ENCODE peak calls at places on chromosomes 13 and 19, in ten cellular contexts. H, U, W, E, M, A, O, G, C and V are unnamed samples.

GRCh38 chr19:16262618-16263017 is 62.0 kb upstream of the KLF2 start:
- DNase-seq in G (no peak), U (no peak), H (no peak), M (no peak), A (no peak), O (no peak), W (no peak), C (no peak), E (no peak), V (no peak)

GRCh38 chr13:30577381-30577780 is 40.3 kb upstream of the USPL1 start:
- DNase-seq in M (peak), W (no peak), E (peak), U (peak), H (peak), C (no peak), A (no peak), G (no peak), O (peak), V (peak)

GRCh38 chr13:43305416-43305815 is 282.0 kb downstream of the DNAJC15 start:
- DNase-seq in W (no peak), O (peak), C (no peak), G (no peak), U (peak), M (no peak), E (no peak), A (no peak), H (no peak), V (peak)

GRCh38 chr13:96551540-96551939 is 442.7 kb downstream of the OXGR1 start:
- DNase-seq in E (no peak), H (no peak), O (no peak), G (no peak), M (no peak), W (no peak), A (no peak), U (no peak), C (no peak), V (no peak)

GRCh38 chr19:29771708-29772415 is 39.9 kb upstream of the CCNE1 start:
- DNase-seq in H (peak), O (peak), U (peak), A (peak), E (peak), M (no peak), W (peak), C (no peak), G (peak), V (peak)

GRCh38 chr19:4064073-4064550 is 2.6 kb downstream of the ZBTB7A start:
- DNase-seq in O (peak), H (peak), W (no peak), E (no peak), U (no peak), M (no peak), A (peak), C (peak), G (peak), V (no peak)

GRCh38 chr19:38003427-38004099 is 96.6 kb downstream of the SIPA1L3 start:
- DNase-seq in A (peak), E (peak), H (peak), G (peak), O (peak), M (peak), W (peak), U (peak), C (peak), V (peak)

GRCh38 chr19:8576273-8576993 is 809 bp downstream of the MYO1F start:
- DNase-seq in H (no peak), G (no peak), U (no peak), E (peak), A (no peak), M (no peak), W (no peak), C (no peak), O (no peak), V (no peak)

GRCh38 chr19:13036366-13036976 is 41.2 kb downstream of the NFIX start:
- DNase-seq in E (no peak), O (peak), A (no peak), G (no peak), W (no peak), C (peak), U (peak), H (peak), M (peak), V (peak)

GRCh38 chr13:75399879-75400217 is 82.1 kb downstream of the TBC1D4 start:
- DNase-seq in G (no peak), O (no peak), E (no peak), C (no peak), A (no peak), W (no peak), H (no peak), U (no peak), M (no peak), V (no peak)

GRCh38 chr13:94073006-94073744 is 406.3 kb downstream of the DCT start:
- DNase-seq in E (no peak), H (peak), U (no peak), A (no peak), O (peak), C (no peak), W (no peak), M (no peak), G (no peak), V (peak)

GRCh38 chr19:17289489-17289888 is 7.8 kb downstream of the ANKLE1 start:
- DNase-seq in U (peak), W (peak), H (peak), M (no peak), C (peak), A (peak), O (peak), G (peak), E (peak), V (peak)

GRCh38 chr13:114142640-114143490 is 10.4 kb upstream of the RASA3 start:
- DNase-seq in G (no peak), C (peak), H (no peak), M (no peak), E (peak), U (no peak), W (no peak), O (no peak), A (no peak), V (no peak)

GRCh38 chr13:48437381-48437780 is 24.5 kb upstream of the LPAR6 start:
- DNase-seq in C (peak), G (peak), W (peak), E (no peak), O (peak), H (peak), A (peak), U (no peak), M (no peak), V (peak)

GRCh38 chr19:44111910-44112463 is 1.2 kb upstream of the ZNF225 start:
- DNase-seq in E (peak), M (no peak), G (no peak), W (peak), O (peak), C (no peak), U (peak), A (no peak), H (peak), V (peak)

GRCh38 chr19:51637362-51637978 is 7.3 kb upstream of the SIGLEC5 start:
- DNase-seq in E (no peak), U (no peak), G (no peak), M (no peak), O (peak), H (peak), A (no peak), C (no peak), W (no peak), V (no peak)

GRCh38 chr13:32840840-32841713 is 175.1 kb upstream of the KL start:
- DNase-seq in W (peak), O (no peak), H (peak), E (no peak), A (no peak), C (no peak), G (no peak), M (no peak), U (no peak), V (no peak)

GRCh38 chr19:16019691-16020448 is 56.4 kb upstream of the TPM4 start:
- DNase-seq in M (no peak), W (no peak), G (no peak), E (no peak), C (no peak), A (no peak), U (no peak), O (no peak), H (no peak), V (no peak)

GRCh38 chr13:50131998-50132936 is 117.0 kb downstream of the KCNRG start:
- DNase-seq in W (no peak), M (no peak), H (no peak), E (peak), O (no peak), A (no peak), G (no peak), U (no peak), C (no peak), V (no peak)

GRCh38 chr13:74710006-74710405 is 575.8 kb upstream of the KLF12 start:
- DNase-seq in M (no peak), W (no peak), C (no peak), O (no peak), H (peak), U (no peak), A (no peak), G (no peak), E (no peak), V (peak)

GRCh38 chr13:34617684-34618083 is 324.4 kb upstream of the NBEA start:
- DNase-seq in W (no peak), E (no peak), H (no peak), G (no peak), A (no peak), O (no peak), U (no peak), C (no peak), M (no peak), V (peak)

GRCh38 chr13:102587916-102588315 is 8.9 kb upstream of the TPP2 start:
- DNase-seq in C (no peak), W (no peak), O (no peak), G (no peak), H (no peak), M (no peak), E (no peak), U (no peak), A (no peak), V (no peak)

GRCh38 chr19:53432088-53432661 is 391 bp downstream of the ZNF761 start:
- DNase-seq in G (peak), U (no peak), E (peak), O (peak), H (peak), A (peak), M (no peak), C (peak), W (peak), V (no peak)

GRCh38 chr19:29517946-29518345 is 7.8 kb upstream of the VSTM2B start:
- DNase-seq in E (no peak), G (no peak), U (no peak), A (no peak), H (no peak), O (no peak), C (peak), M (no peak), W (no peak), V (no peak)

GRCh38 chr19:46746281-46746965 is at the start of gene STRN4:
- DNase-seq in G (peak), C (peak), M (no peak), W (peak), O (peak), H (no peak), U (peak), A (peak), E (peak), V (no peak)

GRCh38 chr13:67099494-67099893 is 130.6 kb downstream of the PCDH9 start:
- DNase-seq in W (no peak), C (no peak), U (no peak), A (no peak), H (no peak), O (no peak), G (no peak), E (no peak), M (no peak), V (no peak)